ENCODE peak calls at places on chromosomes 11 and 22, in nine cellular contexts. One of them, this sample, is unnamed.

GRCh38 chr11:2709429-2709828 is 9.6 kb upstream of the KCNQ1OT1 start:
- ATAC-seq in A549: no peak
- ATAC-seq in right cardiac atrium: no peak
- ATAC-seq in RWPE2: no peak
- ATAC-seq in left lung: peak; percentile 27
- ATAC-seq in heart right ventricle: no peak
- ATAC-seq in DND-41: no peak
- ATAC-seq in CD4-positive, CD25-positive, alpha-beta regulatory T cell: no peak
- ATAC-seq in gastrocnemius medialis: no peak
- ATAC-seq in this sample: peak; percentile 64

GRCh38 chr11:118953265-118953664 is 2.8 kb upstream of the UPK2 start:
- ATAC-seq in A549: no peak
- ATAC-seq in right cardiac atrium: no peak
- ATAC-seq in RWPE2: no peak
- ATAC-seq in left lung: no peak
- ATAC-seq in heart right ventricle: no peak
- ATAC-seq in DND-41: no peak
- ATAC-seq in CD4-positive, CD25-positive, alpha-beta regulatory T cell: no peak
- ATAC-seq in gastrocnemius medialis: no peak
- ATAC-seq in this sample: no peak

GRCh38 chr22:35424761-35425160 is 24.8 kb downstream of the MCM5 start:
- ATAC-seq in A549: no peak
- ATAC-seq in right cardiac atrium: no peak
- ATAC-seq in RWPE2: no peak
- ATAC-seq in left lung: no peak
- ATAC-seq in heart right ventricle: no peak
- ATAC-seq in DND-41: no peak
- ATAC-seq in CD4-positive, CD25-positive, alpha-beta regulatory T cell: no peak
- ATAC-seq in gastrocnemius medialis: no peak
- ATAC-seq in this sample: no peak

GRCh38 chr11:44823006-44823405 is 96.2 kb downstream of the TSPAN18 start:
- ATAC-seq in A549: peak; percentile 41
- ATAC-seq in right cardiac atrium: no peak
- ATAC-seq in RWPE2: no peak
- ATAC-seq in left lung: no peak
- ATAC-seq in heart right ventricle: no peak
- ATAC-seq in DND-41: no peak
- ATAC-seq in CD4-positive, CD25-positive, alpha-beta regulatory T cell: no peak
- ATAC-seq in gastrocnemius medialis: no peak
- ATAC-seq in this sample: no peak

GRCh38 chr11:78350646-78351165 is 66.9 kb downstream of the GAB2 start:
- ATAC-seq in A549: peak; percentile 8
- ATAC-seq in right cardiac atrium: peak; percentile 78
- ATAC-seq in RWPE2: no peak
- ATAC-seq in left lung: peak; percentile 56
- ATAC-seq in heart right ventricle: peak; percentile 83
- ATAC-seq in DND-41: peak; percentile 62
- ATAC-seq in CD4-positive, CD25-positive, alpha-beta regulatory T cell: no peak
- ATAC-seq in gastrocnemius medialis: peak; percentile 63
- ATAC-seq in this sample: peak; percentile 57

GRCh38 chr22:41842996-41843970 is 10.4 kb downstream of the SREBF2 start:
- ATAC-seq in A549: no peak
- ATAC-seq in right cardiac atrium: no peak
- ATAC-seq in RWPE2: no peak
- ATAC-seq in left lung: no peak
- ATAC-seq in heart right ventricle: no peak
- ATAC-seq in DND-41: no peak
- ATAC-seq in CD4-positive, CD25-positive, alpha-beta regulatory T cell: peak; percentile 64
- ATAC-seq in gastrocnemius medialis: peak; percentile 65
- ATAC-seq in this sample: no peak

GRCh38 chr11:33742249-33742851 is 6.1 kb upstream of the CD59 start:
- ATAC-seq in A549: peak; percentile 76
- ATAC-seq in right cardiac atrium: peak; percentile 43
- ATAC-seq in RWPE2: peak; percentile 69
- ATAC-seq in left lung: peak; percentile 70
- ATAC-seq in heart right ventricle: no peak
- ATAC-seq in DND-41: peak; percentile 58
- ATAC-seq in CD4-positive, CD25-positive, alpha-beta regulatory T cell: peak; percentile 44
- ATAC-seq in gastrocnemius medialis: peak; percentile 74
- ATAC-seq in this sample: no peak

GRCh38 chr11:121654506-121655480 is 202.0 kb upstream of the SORL1-AS1 start:
- ATAC-seq in A549: peak; percentile 54
- ATAC-seq in right cardiac atrium: no peak
- ATAC-seq in RWPE2: peak; percentile 20
- ATAC-seq in left lung: peak; percentile 12
- ATAC-seq in heart right ventricle: no peak
- ATAC-seq in DND-41: no peak
- ATAC-seq in CD4-positive, CD25-positive, alpha-beta regulatory T cell: no peak
- ATAC-seq in gastrocnemius medialis: no peak
- ATAC-seq in this sample: peak; percentile 1

GRCh38 chr11:61776561-61777075 is 15.8 kb downstream of the TMEM258 start:
- ATAC-seq in A549: peak; percentile 61
- ATAC-seq in right cardiac atrium: peak; percentile 14
- ATAC-seq in RWPE2: peak; percentile 37
- ATAC-seq in left lung: peak; percentile 51
- ATAC-seq in heart right ventricle: no peak
- ATAC-seq in DND-41: peak; percentile 81
- ATAC-seq in CD4-positive, CD25-positive, alpha-beta regulatory T cell: peak; percentile 27
- ATAC-seq in gastrocnemius medialis: no peak
- ATAC-seq in this sample: peak; percentile 23

GRCh38 chr11:85930879-85931366 is 75.7 kb downstream of the CCDC83 start:
- ATAC-seq in A549: no peak
- ATAC-seq in right cardiac atrium: no peak
- ATAC-seq in RWPE2: no peak
- ATAC-seq in left lung: peak; percentile 65
- ATAC-seq in heart right ventricle: no peak
- ATAC-seq in DND-41: no peak
- ATAC-seq in CD4-positive, CD25-positive, alpha-beta regulatory T cell: no peak
- ATAC-seq in gastrocnemius medialis: no peak
- ATAC-seq in this sample: no peak

GRCh38 chr11:90823446-90823845 is 600.6 kb upstream of the CHORDC1 start:
- ATAC-seq in A549: no peak
- ATAC-seq in right cardiac atrium: no peak
- ATAC-seq in RWPE2: no peak
- ATAC-seq in left lung: no peak
- ATAC-seq in heart right ventricle: no peak
- ATAC-seq in DND-41: no peak
- ATAC-seq in CD4-positive, CD25-positive, alpha-beta regulatory T cell: no peak
- ATAC-seq in gastrocnemius medialis: no peak
- ATAC-seq in this sample: no peak

GRCh38 chr22:20750461-20751184 is 23.3 kb upstream of the SERPIND1 start:
- ATAC-seq in A549: peak; percentile 70
- ATAC-seq in right cardiac atrium: peak; percentile 86
- ATAC-seq in RWPE2: peak; percentile 96
- ATAC-seq in left lung: peak; percentile 58
- ATAC-seq in heart right ventricle: peak; percentile 87
- ATAC-seq in DND-41: no peak
- ATAC-seq in CD4-positive, CD25-positive, alpha-beta regulatory T cell: peak; percentile 42
- ATAC-seq in gastrocnemius medialis: peak; percentile 96
- ATAC-seq in this sample: peak; percentile 75

GRCh38 chr22:24951942-24952836 is at the start of gene KIAA1671:
- ATAC-seq in A549: peak; percentile 88
- ATAC-seq in right cardiac atrium: peak; percentile 95
- ATAC-seq in RWPE2: peak; percentile 75
- ATAC-seq in left lung: peak; percentile 97
- ATAC-seq in heart right ventricle: peak; percentile 96
- ATAC-seq in DND-41: no peak
- ATAC-seq in CD4-positive, CD25-positive, alpha-beta regulatory T cell: peak; percentile 86
- ATAC-seq in gastrocnemius medialis: peak; percentile 91
- ATAC-seq in this sample: peak; percentile 95

GRCh38 chr11:596374-596773 is 19.4 kb downstream of the IRF7 start:
- ATAC-seq in A549: no peak
- ATAC-seq in right cardiac atrium: no peak
- ATAC-seq in RWPE2: no peak
- ATAC-seq in left lung: no peak
- ATAC-seq in heart right ventricle: no peak
- ATAC-seq in DND-41: no peak
- ATAC-seq in CD4-positive, CD25-positive, alpha-beta regulatory T cell: no peak
- ATAC-seq in gastrocnemius medialis: no peak
- ATAC-seq in this sample: no peak

DNA sequence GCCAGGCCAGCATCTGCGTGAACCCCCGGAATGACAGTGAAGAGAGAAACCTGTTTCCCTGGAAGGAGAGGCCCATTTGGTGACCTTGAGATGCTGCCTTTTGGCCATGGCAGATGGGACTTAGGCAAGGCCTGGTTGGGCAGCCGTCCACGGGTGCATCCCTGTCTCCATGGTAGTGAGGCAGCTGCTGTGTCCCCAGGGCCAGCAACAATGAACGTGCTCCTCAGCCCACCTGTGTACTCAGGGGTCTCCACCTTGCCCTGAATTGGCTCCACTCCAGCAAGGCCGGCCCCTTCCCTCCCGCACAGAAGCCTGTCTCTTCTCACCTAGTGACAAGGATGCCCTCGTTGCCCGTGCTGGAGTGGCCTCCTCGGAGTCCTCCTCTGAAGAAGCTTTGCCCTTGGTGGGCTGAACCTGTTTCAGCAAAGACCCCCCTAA is 441.1 kb downstream of the TBC1D22A start:
- ATAC-seq in A549: no peak
- ATAC-seq in right cardiac atrium: no peak
- ATAC-seq in RWPE2: no peak
- ATAC-seq in left lung: no peak
- ATAC-seq in heart right ventricle: no peak
- ATAC-seq in DND-41: no peak
- ATAC-seq in CD4-positive, CD25-positive, alpha-beta regulatory T cell: no peak
- ATAC-seq in gastrocnemius medialis: no peak
- ATAC-seq in this sample: no peak
- H3K9me3 ChIP-seq in A549: no peaks in the 10 kb centered on the region
- H3K9me3 ChIP-seq in right cardiac atrium: no peaks in the 10 kb centered on the region
- H3K9me3 ChIP-seq in RWPE2: no peaks in the 10 kb centered on the region
- H3K9me3 ChIP-seq in left lung: no peaks in the 10 kb centered on the region
- H3K9me3 ChIP-seq in heart right ventricle: no peaks in the 10 kb centered on the region
- H3K9me3 ChIP-seq in DND-41: no peaks in the 10 kb centered on the region
- H3K9me3 ChIP-seq in CD4-positive, CD25-positive, alpha-beta regulatory T cell: no peaks in the 10 kb centered on the region
- H3K9me3 ChIP-seq in gastrocnemius medialis: no peaks in the 10 kb centered on the region
- H3K9me3 ChIP-seq in this sample: no peaks in the 10 kb centered on the region

GRCh38 chr11:35049906-35050531 is 89.0 kb upstream of the CD44 start:
- ATAC-seq in A549: no peak
- ATAC-seq in right cardiac atrium: no peak
- ATAC-seq in RWPE2: no peak
- ATAC-seq in left lung: no peak
- ATAC-seq in heart right ventricle: no peak
- ATAC-seq in DND-41: no peak
- ATAC-seq in CD4-positive, CD25-positive, alpha-beta regulatory T cell: no peak
- ATAC-seq in gastrocnemius medialis: no peak
- ATAC-seq in this sample: no peak

GRCh38 chr11:35046606-35047005 is 92.4 kb upstream of the CD44 start:
- ATAC-seq in A549: no peak
- ATAC-seq in right cardiac atrium: no peak
- ATAC-seq in RWPE2: no peak
- ATAC-seq in left lung: no peak
- ATAC-seq in heart right ventricle: no peak
- ATAC-seq in DND-41: no peak
- ATAC-seq in CD4-positive, CD25-positive, alpha-beta regulatory T cell: no peak
- ATAC-seq in gastrocnemius medialis: no peak
- ATAC-seq in this sample: no peak

GRCh38 chr11:35047179-35047578 is 91.8 kb upstream of the CD44 start:
- ATAC-seq in A549: no peak
- ATAC-seq in right cardiac atrium: no peak
- ATAC-seq in RWPE2: no peak
- ATAC-seq in left lung: no peak
- ATAC-seq in heart right ventricle: no peak
- ATAC-seq in DND-41: peak; percentile 79
- ATAC-seq in CD4-positive, CD25-positive, alpha-beta regulatory T cell: peak; percentile 62
- ATAC-seq in gastrocnemius medialis: no peak
- ATAC-seq in this sample: no peak

GRCh38 chr11:35045219-35045819 is 93.7 kb upstream of the CD44 start:
- ATAC-seq in A549: no peak
- ATAC-seq in right cardiac atrium: no peak
- ATAC-seq in RWPE2: no peak
- ATAC-seq in left lung: peak; percentile 86
- ATAC-seq in heart right ventricle: no peak
- ATAC-seq in DND-41: peak; percentile 89
- ATAC-seq in CD4-positive, CD25-positive, alpha-beta regulatory T cell: peak; percentile 79
- ATAC-seq in gastrocnemius medialis: no peak
- ATAC-seq in this sample: no peak

DNA sequence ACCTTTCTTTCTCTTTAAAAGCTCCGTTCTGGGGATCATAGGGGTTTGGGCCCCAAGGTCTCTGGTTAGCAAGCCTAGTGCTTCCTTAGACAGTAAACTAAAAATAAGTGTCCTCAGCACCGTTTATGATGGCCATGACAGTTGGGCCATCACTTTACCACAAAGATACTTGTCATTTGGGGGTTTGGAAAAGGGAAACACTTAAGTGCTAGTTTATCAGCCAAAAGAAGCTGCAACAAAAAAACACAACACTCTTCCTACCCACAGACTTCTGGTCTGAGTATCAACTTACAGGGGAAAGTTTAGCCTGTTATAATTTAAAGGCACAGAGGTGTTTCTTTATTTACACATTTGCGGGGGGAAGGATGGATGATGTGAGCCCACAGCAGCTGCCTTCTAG is 88.4 kb upstream of the CD44 start:
- ATAC-seq in A549: no peak
- ATAC-seq in right cardiac atrium: no peak
- ATAC-seq in RWPE2: no peak
- ATAC-seq in left lung: no peak
- ATAC-seq in heart right ventricle: no peak
- ATAC-seq in DND-41: peak; percentile 5
- ATAC-seq in CD4-positive, CD25-positive, alpha-beta regulatory T cell: no peak
- ATAC-seq in gastrocnemius medialis: no peak
- ATAC-seq in this sample: no peak
- H3K9me3 ChIP-seq in A549: no peaks in the 10 kb centered on the region
- H3K9me3 ChIP-seq in right cardiac atrium: no peaks in the 10 kb centered on the region
- H3K9me3 ChIP-seq in RWPE2: no peaks in the 10 kb centered on the region
- H3K9me3 ChIP-seq in left lung: no peaks in the 10 kb centered on the region
- H3K9me3 ChIP-seq in heart right ventricle: no peaks in the 10 kb centered on the region
- H3K9me3 ChIP-seq in DND-41: peaks cover 3% of the 10 kb centered on the region
- H3K9me3 ChIP-seq in CD4-positive, CD25-positive, alpha-beta regulatory T cell: no peaks in the 10 kb centered on the region
- H3K9me3 ChIP-seq in gastrocnemius medialis: no peaks in the 10 kb centered on the region
- H3K9me3 ChIP-seq in this sample: no peaks in the 10 kb centered on the region

DNA sequence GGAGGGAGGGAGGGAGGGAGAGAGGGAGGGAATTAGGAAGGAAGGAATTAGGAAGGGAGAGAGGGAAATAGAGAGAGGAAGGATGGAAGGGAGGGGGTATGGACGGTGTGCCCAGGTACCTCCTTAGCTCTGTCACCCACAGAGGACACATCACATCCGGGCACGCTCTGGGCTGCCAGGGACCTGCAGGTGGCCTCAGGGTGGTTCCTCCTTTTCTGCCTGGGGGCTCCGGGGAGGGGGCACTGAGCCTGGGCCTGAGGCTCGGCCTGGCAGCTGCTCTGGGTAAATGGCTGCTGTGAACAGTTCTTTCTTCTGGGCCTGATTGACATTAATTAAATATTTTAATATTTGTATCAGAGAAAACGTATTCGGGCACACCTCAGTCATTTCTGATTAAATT is 733.5 kb downstream of the BRD1 start:
- ATAC-seq in A549: no peak
- ATAC-seq in right cardiac atrium: no peak
- ATAC-seq in RWPE2: no peak
- ATAC-seq in left lung: no peak
- ATAC-seq in heart right ventricle: no peak
- ATAC-seq in DND-41: no peak
- ATAC-seq in CD4-positive, CD25-positive, alpha-beta regulatory T cell: no peak
- ATAC-seq in gastrocnemius medialis: no peak
- ATAC-seq in this sample: no peak
- H3K9me3 ChIP-seq in A549: no peaks in the 10 kb centered on the region
- H3K9me3 ChIP-seq in right cardiac atrium: no peaks in the 10 kb centered on the region
- H3K9me3 ChIP-seq in RWPE2: no peaks in the 10 kb centered on the region
- H3K9me3 ChIP-seq in left lung: no peaks in the 10 kb centered on the region
- H3K9me3 ChIP-seq in heart right ventricle: no peaks in the 10 kb centered on the region
- H3K9me3 ChIP-seq in DND-41: no peaks in the 10 kb centered on the region
- H3K9me3 ChIP-seq in CD4-positive, CD25-positive, alpha-beta regulatory T cell: no peaks in the 10 kb centered on the region
- H3K9me3 ChIP-seq in gastrocnemius medialis: no peaks in the 10 kb centered on the region
- H3K9me3 ChIP-seq in this sample: no peaks in the 10 kb centered on the region

GRCh38 chr11:70575396-70576060 is 177.2 kb downstream of the CTTN start:
- ATAC-seq in A549: no peak
- ATAC-seq in right cardiac atrium: no peak
- ATAC-seq in RWPE2: no peak
- ATAC-seq in left lung: no peak
- ATAC-seq in heart right ventricle: no peak
- ATAC-seq in DND-41: no peak
- ATAC-seq in CD4-positive, CD25-positive, alpha-beta regulatory T cell: no peak
- ATAC-seq in gastrocnemius medialis: no peak
- ATAC-seq in this sample: no peak
- H3K9me3 ChIP-seq in A549: no peaks in the 10 kb centered on the region
- H3K9me3 ChIP-seq in right cardiac atrium: no peaks in the 10 kb centered on the region
- H3K9me3 ChIP-seq in RWPE2: no peaks in the 10 kb centered on the region
- H3K9me3 ChIP-seq in left lung: no peaks in the 10 kb centered on the region
- H3K9me3 ChIP-seq in heart right ventricle: no peaks in the 10 kb centered on the region
- H3K9me3 ChIP-seq in DND-41: no peaks in the 10 kb centered on the region
- H3K9me3 ChIP-seq in CD4-positive, CD25-positive, alpha-beta regulatory T cell: no peaks in the 10 kb centered on the region
- H3K9me3 ChIP-seq in gastrocnemius medialis: no peaks in the 10 kb centered on the region
- H3K9me3 ChIP-seq in this sample: no peaks in the 10 kb centered on the region